ENCODE peak calls at places on chromosomes 11 and 22, in eight cellular contexts. One of them, this sample, is unnamed.

GRCh38 chr11:93116641-93117577 is 80.9 kb downstream of the SLC36A4 start:
- DNase-seq in body of pancreas: peak; percentile 19
- DNase-seq in cardiac fibroblast: no peak
- DNase-seq in pancreas: no peak
- DNase-seq in HFF-Myc: no peak
- DNase-seq in AG10803: no peak
- DNase-seq in sigmoid colon: no peak
- DNase-seq in fibroblast of pulmonary artery: no peak
- DNase-seq in this sample: no peak

GRCh38 chr11:7186190-7186589 is 65.5 kb upstream of the SYT9 start:
- DNase-seq in AG10803: peak; percentile 3
- DNase-seq in fibroblast of pulmonary artery: peak; percentile 4
- DNase-seq in sigmoid colon: no peak
- DNase-seq in pancreas: no peak
- DNase-seq in body of pancreas: no peak
- DNase-seq in cardiac fibroblast: peak; percentile 61
- DNase-seq in HFF-Myc: no peak
- DNase-seq in this sample: no peak

GRCh38 chr22:31637938-31638618 is 23.9 kb downstream of the PISD start:
- DNase-seq in pancreas: no peak
- DNase-seq in body of pancreas: no peak
- DNase-seq in HFF-Myc: no peak
- DNase-seq in cardiac fibroblast: peak; percentile 78
- DNase-seq in sigmoid colon: no peak
- DNase-seq in AG10803: no peak
- DNase-seq in fibroblast of pulmonary artery: peak; percentile 49
- DNase-seq in this sample: peak; percentile 87

GRCh38 chr11:2902784-2903671 is 17.5 kb upstream of the CDKN1C start:
- DNase-seq in pancreas: no peak
- DNase-seq in AG10803: no peak
- DNase-seq in cardiac fibroblast: no peak
- DNase-seq in body of pancreas: peak; percentile 58
- DNase-seq in HFF-Myc: no peak
- DNase-seq in sigmoid colon: no peak
- DNase-seq in fibroblast of pulmonary artery: no peak
- DNase-seq in this sample: no peak

GRCh38 chr11:92670293-92670890 is 299.1 kb upstream of the MTNR1B start:
- DNase-seq in body of pancreas: no peak
- DNase-seq in HFF-Myc: no peak
- DNase-seq in fibroblast of pulmonary artery: no peak
- DNase-seq in AG10803: no peak
- DNase-seq in sigmoid colon: no peak
- DNase-seq in cardiac fibroblast: no peak
- DNase-seq in pancreas: no peak
- DNase-seq in this sample: no peak

GRCh38 chr22:37431811-37432707 is 4.8 kb upstream of the ELFN2 start:
- DNase-seq in pancreas: no peak
- DNase-seq in AG10803: peak; percentile 99
- DNase-seq in HFF-Myc: peak; percentile 100
- DNase-seq in cardiac fibroblast: peak; percentile 98
- DNase-seq in fibroblast of pulmonary artery: peak; percentile 96
- DNase-seq in body of pancreas: no peak
- DNase-seq in sigmoid colon: no peak
- DNase-seq in this sample: peak; percentile 23

GRCh38 chr11:46697303-46697702 is 3.1 kb downstream of the ARHGAP1 start:
- DNase-seq in cardiac fibroblast: no peak
- DNase-seq in fibroblast of pulmonary artery: peak; percentile 38
- DNase-seq in body of pancreas: peak; percentile 50
- DNase-seq in AG10803: no peak
- DNase-seq in pancreas: no peak
- DNase-seq in sigmoid colon: no peak
- DNase-seq in HFF-Myc: no peak
- DNase-seq in this sample: no peak

GRCh38 chr11:121595717-121596156 is 143.0 kb upstream of the SORL1-AS1 start:
- DNase-seq in fibroblast of pulmonary artery: peak; percentile 98
- DNase-seq in AG10803: peak; percentile 100
- DNase-seq in sigmoid colon: peak; percentile 86
- DNase-seq in body of pancreas: no peak
- DNase-seq in pancreas: no peak
- DNase-seq in HFF-Myc: peak; percentile 98
- DNase-seq in cardiac fibroblast: peak; percentile 99
- DNase-seq in this sample: no peak

GRCh38 chr11:70790671-70791300 is 392.5 kb downstream of the CTTN start:
- DNase-seq in sigmoid colon: no peak
- DNase-seq in AG10803: no peak
- DNase-seq in pancreas: no peak
- DNase-seq in fibroblast of pulmonary artery: no peak
- DNase-seq in body of pancreas: no peak
- DNase-seq in cardiac fibroblast: no peak
- DNase-seq in HFF-Myc: no peak
- DNase-seq in this sample: no peak

GRCh38 chr22:23154461-23154860 is 9.2 kb downstream of the RAB36 start:
- DNase-seq in cardiac fibroblast: no peak
- DNase-seq in fibroblast of pulmonary artery: no peak
- DNase-seq in sigmoid colon: no peak
- DNase-seq in AG10803: no peak
- DNase-seq in body of pancreas: no peak
- DNase-seq in HFF-Myc: no peak
- DNase-seq in pancreas: no peak
- DNase-seq in this sample: no peak

GRCh38 chr11:105177658-105178057 is 38.1 kb upstream of the CARD18 start:
- DNase-seq in HFF-Myc: peak; percentile 64
- DNase-seq in cardiac fibroblast: peak; percentile 94
- DNase-seq in body of pancreas: no peak
- DNase-seq in sigmoid colon: no peak
- DNase-seq in pancreas: no peak
- DNase-seq in AG10803: peak; percentile 91
- DNase-seq in fibroblast of pulmonary artery: peak; percentile 89
- DNase-seq in this sample: no peak

GRCh38 chr22:32661737-32662586 is 139.5 kb upstream of the TIMP3 start:
- DNase-seq in AG10803: peak; percentile 95
- DNase-seq in pancreas: no peak
- DNase-seq in fibroblast of pulmonary artery: peak; percentile 54
- DNase-seq in sigmoid colon: no peak
- DNase-seq in body of pancreas: no peak
- DNase-seq in HFF-Myc: peak; percentile 92
- DNase-seq in cardiac fibroblast: peak; percentile 15
- DNase-seq in this sample: no peak

GRCh38 chr11:28227460-28227859 is 119.3 kb downstream of the METTL15 start:
- DNase-seq in body of pancreas: no peak
- DNase-seq in sigmoid colon: no peak
- DNase-seq in cardiac fibroblast: peak; percentile 7
- DNase-seq in HFF-Myc: no peak
- DNase-seq in pancreas: no peak
- DNase-seq in fibroblast of pulmonary artery: no peak
- DNase-seq in AG10803: no peak
- DNase-seq in this sample: peak; percentile 3

GRCh38 chr11:99148352-99148751 is 127.6 kb downstream of the CNTN5 start:
- DNase-seq in HFF-Myc: no peak
- DNase-seq in sigmoid colon: no peak
- DNase-seq in fibroblast of pulmonary artery: no peak
- DNase-seq in body of pancreas: no peak
- DNase-seq in cardiac fibroblast: no peak
- DNase-seq in pancreas: no peak
- DNase-seq in AG10803: no peak
- DNase-seq in this sample: no peak

GRCh38 chr11:74647831-74648230 is 55.4 kb downstream of the POLD3 start:
- DNase-seq in fibroblast of pulmonary artery: no peak
- DNase-seq in body of pancreas: no peak
- DNase-seq in HFF-Myc: no peak
- DNase-seq in cardiac fibroblast: no peak
- DNase-seq in sigmoid colon: no peak
- DNase-seq in AG10803: no peak
- DNase-seq in pancreas: no peak
- DNase-seq in this sample: no peak

GRCh38 chr11:107743161-107743560 is 31.3 kb upstream of the SLN start:
- DNase-seq in HFF-Myc: no peak
- DNase-seq in cardiac fibroblast: no peak
- DNase-seq in sigmoid colon: no peak
- DNase-seq in body of pancreas: no peak
- DNase-seq in AG10803: no peak
- DNase-seq in fibroblast of pulmonary artery: no peak
- DNase-seq in pancreas: no peak
- DNase-seq in this sample: no peak

GRCh38 chr11:65489706-65490310 is 9.0 kb upstream of the MALAT1 start:
- DNase-seq in body of pancreas: no peak
- DNase-seq in cardiac fibroblast: peak; percentile 42
- DNase-seq in fibroblast of pulmonary artery: peak; percentile 60
- DNase-seq in pancreas: no peak
- DNase-seq in AG10803: peak; percentile 65
- DNase-seq in sigmoid colon: peak; percentile 87
- DNase-seq in HFF-Myc: no peak
- DNase-seq in this sample: no peak

GRCh38 chr22:23820748-23821211 is 18.0 kb downstream of the DERL3 start:
- DNase-seq in sigmoid colon: no peak
- DNase-seq in HFF-Myc: no peak
- DNase-seq in body of pancreas: no peak
- DNase-seq in AG10803: no peak
- DNase-seq in fibroblast of pulmonary artery: no peak
- DNase-seq in pancreas: peak; percentile 15
- DNase-seq in cardiac fibroblast: no peak
- DNase-seq in this sample: no peak

GRCh38 chr11:65960824-65961266 is 689 bp upstream of the SART1 start:
- DNase-seq in body of pancreas: no peak
- DNase-seq in HFF-Myc: no peak
- DNase-seq in cardiac fibroblast: no peak
- DNase-seq in AG10803: no peak
- DNase-seq in pancreas: no peak
- DNase-seq in sigmoid colon: no peak
- DNase-seq in fibroblast of pulmonary artery: no peak
- DNase-seq in this sample: no peak

GRCh38 chr11:95147364-95147905 is 57.8 kb downstream of the ENDOD1 start:
- DNase-seq in fibroblast of pulmonary artery: peak; percentile 96
- DNase-seq in sigmoid colon: peak; percentile 80
- DNase-seq in pancreas: no peak
- DNase-seq in cardiac fibroblast: peak; percentile 86
- DNase-seq in AG10803: peak; percentile 85
- DNase-seq in body of pancreas: peak; percentile 14
- DNase-seq in HFF-Myc: peak; percentile 88
- DNase-seq in this sample: no peak

GRCh38 chr11:2791139-2791520 is 91.3 kb upstream of the KCNQ1OT1 start:
- DNase-seq in HFF-Myc: no peak
- DNase-seq in AG10803: no peak
- DNase-seq in cardiac fibroblast: no peak
- DNase-seq in pancreas: peak; percentile 68
- DNase-seq in fibroblast of pulmonary artery: no peak
- DNase-seq in body of pancreas: peak; percentile 10
- DNase-seq in sigmoid colon: peak; percentile 52
- DNase-seq in this sample: no peak

GRCh38 chr11:73085189-73085875 is 56.8 kb downstream of the FCHSD2 start:
- DNase-seq in cardiac fibroblast: peak; percentile 81
- DNase-seq in pancreas: no peak
- DNase-seq in sigmoid colon: no peak
- DNase-seq in fibroblast of pulmonary artery: peak; percentile 66
- DNase-seq in body of pancreas: no peak
- DNase-seq in HFF-Myc: no peak
- DNase-seq in AG10803: peak; percentile 17
- DNase-seq in this sample: peak; percentile 36

GRCh38 chr22:23216331-23217170 is 36.2 kb downstream of the BCR start:
- DNase-seq in body of pancreas: no peak
- DNase-seq in pancreas: peak; percentile 13
- DNase-seq in fibroblast of pulmonary artery: no peak
- DNase-seq in HFF-Myc: no peak
- DNase-seq in cardiac fibroblast: no peak
- DNase-seq in AG10803: no peak
- DNase-seq in sigmoid colon: no peak
- DNase-seq in this sample: peak; percentile 62

GRCh38 chr11:111975076-111975806 is 38.1 kb downstream of the DIXDC1 start:
- DNase-seq in pancreas: no peak
- DNase-seq in body of pancreas: peak; percentile 22
- DNase-seq in cardiac fibroblast: no peak
- DNase-seq in fibroblast of pulmonary artery: no peak
- DNase-seq in sigmoid colon: no peak
- DNase-seq in AG10803: no peak
- DNase-seq in HFF-Myc: no peak
- DNase-seq in this sample: peak; percentile 8
- TF ChIP-seq CTCF in pancreas: no peak
- TF ChIP-seq CTCF in body of pancreas: peak; percentile 13
- TF ChIP-seq CTCF in cardiac fibroblast: peak; percentile 11
- TF ChIP-seq CTCF in fibroblast of pulmonary artery: peak; percentile 17
- TF ChIP-seq CTCF in sigmoid colon: peak; percentile 17
- TF ChIP-seq CTCF in AG10803: peak; percentile 19
- TF ChIP-seq CTCF in HFF-Myc: peak; percentile 12
- TF ChIP-seq CTCF in this sample: no peak

DNA sequence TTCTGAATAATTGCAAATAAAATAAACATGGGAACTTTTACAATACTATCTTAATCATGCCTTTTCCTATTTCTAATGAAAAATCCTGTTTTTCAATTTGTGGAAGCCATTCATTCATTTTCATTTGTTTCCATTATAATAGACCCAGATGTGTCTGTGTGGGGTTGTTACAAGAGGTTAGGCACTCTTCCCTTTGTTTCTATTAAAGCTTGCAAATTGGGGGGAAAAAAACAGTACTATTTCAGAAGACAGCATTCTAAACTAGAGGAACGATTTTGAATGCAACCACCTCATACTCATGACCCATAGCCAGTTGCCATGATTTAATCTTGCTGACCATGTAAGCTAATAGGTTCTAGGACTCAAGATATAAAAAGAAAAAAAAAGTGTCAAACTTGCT is 175.5 kb downstream of the SOX6 start:
- DNase-seq in body of pancreas: no peak
- DNase-seq in AG10803: no peak
- DNase-seq in pancreas: no peak
- DNase-seq in cardiac fibroblast: no peak
- DNase-seq in sigmoid colon: no peak
- DNase-seq in HFF-Myc: no peak
- DNase-seq in fibroblast of pulmonary artery: no peak
- DNase-seq in this sample: no peak
- H3K4me3 ChIP-seq in body of pancreas: no peak overlapping the region
- H3K4me3 ChIP-seq in AG10803: no peak overlapping the region
- H3K4me3 ChIP-seq in pancreas: no peak overlapping the region
- H3K4me3 ChIP-seq in cardiac fibroblast: no peak overlapping the region
- H3K4me3 ChIP-seq in sigmoid colon: no peak overlapping the region
- H3K4me3 ChIP-seq in HFF-Myc: no peak overlapping the region
- H3K4me3 ChIP-seq in fibroblast of pulmonary artery: no peak overlapping the region
- H3K4me3 ChIP-seq in this sample: no peak overlapping the region

DNA sequence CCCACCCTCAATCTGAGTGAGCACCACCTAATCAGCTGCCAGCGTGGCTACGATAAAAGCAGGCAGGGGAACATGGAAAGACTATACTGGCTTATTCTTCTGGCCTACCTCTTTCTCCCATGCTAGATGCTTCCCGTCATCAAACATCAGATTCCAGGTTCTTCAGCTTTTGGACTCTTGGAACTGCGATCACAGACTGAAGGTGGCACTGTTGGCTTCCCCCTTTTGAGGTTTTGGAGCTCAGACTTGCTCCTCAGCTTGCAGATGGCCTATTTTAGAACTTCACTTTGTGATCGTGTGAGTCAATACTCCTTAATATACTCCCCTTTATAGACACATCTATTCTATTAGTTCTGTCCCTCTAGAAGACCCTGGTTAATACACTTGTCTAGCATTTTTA is 543.7 kb upstream of the RAG2 start:
- DNase-seq in pancreas: no peak
- DNase-seq in HFF-Myc: no peak
- DNase-seq in AG10803: no peak
- DNase-seq in cardiac fibroblast: no peak
- DNase-seq in body of pancreas: no peak
- DNase-seq in sigmoid colon: no peak
- DNase-seq in fibroblast of pulmonary artery: no peak
- DNase-seq in this sample: no peak
- TF ChIP-seq CTCF in pancreas: no peak
- TF ChIP-seq CTCF in HFF-Myc: no peak
- TF ChIP-seq CTCF in AG10803: no peak
- TF ChIP-seq CTCF in cardiac fibroblast: no peak
- TF ChIP-seq CTCF in body of pancreas: no peak
- TF ChIP-seq CTCF in sigmoid colon: no peak
- TF ChIP-seq CTCF in fibroblast of pulmonary artery: no peak
- TF ChIP-seq CTCF in this sample: no peak

GRCh38 chr22:50248192-50249084 is 2.6 kb downstream of the HDAC10 start:
- DNase-seq in cardiac fibroblast: no peak
- DNase-seq in body of pancreas: no peak
- DNase-seq in sigmoid colon: no peak
- DNase-seq in AG10803: no peak
- DNase-seq in fibroblast of pulmonary artery: no peak
- DNase-seq in HFF-Myc: no peak
- DNase-seq in pancreas: no peak
- DNase-seq in this sample: no peak
- H3K4me3 ChIP-seq in cardiac fibroblast: no peak overlapping the region
- H3K4me3 ChIP-seq in body of pancreas: no peak overlapping the region
- H3K4me3 ChIP-seq in sigmoid colon: no peak overlapping the region
- H3K4me3 ChIP-seq in AG10803: no peak overlapping the region
- H3K4me3 ChIP-seq in fibroblast of pulmonary artery: no peak overlapping the region
- H3K4me3 ChIP-seq in HFF-Myc: no peak overlapping the region
- H3K4me3 ChIP-seq in pancreas: no peak overlapping the region
- H3K4me3 ChIP-seq in this sample: no peak overlapping the region

This sample was measured in GM12865.